ENCODE peak calls at places on chromosomes 7 and 10, in ten cellular contexts. One of them, this sample, is unnamed.

GRCh38 chr7:15720849-15721471 is 34.5 kb upstream of the MEOX2 start:
- DNase-seq in fibroblast of mammary gland: peak
- DNase-seq in HepG2: peak
- DNase-seq in WERI-Rb-1: peak
- DNase-seq in epithelial cell of proximal tubule: no peak
- DNase-seq in cardiac fibroblast: peak
- DNase-seq in brain microvascular endothelial cell: peak
- DNase-seq in fibroblast of villous mesenchyme: peak
- DNase-seq in epithelial cell of esophagus: peak
- DNase-seq in BE2C: peak
- DNase-seq in this sample: peak

GRCh38 chr10:124065382-124066155 is 27.8 kb downstream of the CHST15 start:
- DNase-seq in brain microvascular endothelial cell: no peak
- DNase-seq in WERI-Rb-1: no peak
- DNase-seq in fibroblast of villous mesenchyme: no peak
- DNase-seq in fibroblast of mammary gland: no peak
- DNase-seq in cardiac fibroblast: no peak
- DNase-seq in BE2C: no peak
- DNase-seq in HepG2: no peak
- DNase-seq in epithelial cell of esophagus: no peak
- DNase-seq in epithelial cell of proximal tubule: no peak
- DNase-seq in this sample: no peak

GRCh38 chr10:72218329-72218728 is 2.3 kb upstream of the ASCC1 start:
- DNase-seq in epithelial cell of proximal tubule: no peak
- DNase-seq in cardiac fibroblast: no peak
- DNase-seq in HepG2: no peak
- DNase-seq in BE2C: no peak
- DNase-seq in brain microvascular endothelial cell: no peak
- DNase-seq in epithelial cell of esophagus: no peak
- DNase-seq in fibroblast of villous mesenchyme: no peak
- DNase-seq in fibroblast of mammary gland: no peak
- DNase-seq in WERI-Rb-1: no peak
- DNase-seq in this sample: no peak

GRCh38 chr7:107660381-107661080 is at the start of gene SLC26A4:
- DNase-seq in fibroblast of villous mesenchyme: no peak
- DNase-seq in WERI-Rb-1: no peak
- DNase-seq in cardiac fibroblast: no peak
- DNase-seq in BE2C: no peak
- DNase-seq in epithelial cell of esophagus: peak
- DNase-seq in fibroblast of mammary gland: no peak
- DNase-seq in epithelial cell of proximal tubule: no peak
- DNase-seq in HepG2: no peak
- DNase-seq in brain microvascular endothelial cell: no peak
- DNase-seq in this sample: no peak

GRCh38 chr7:96397936-96398596 is 76.2 kb upstream of the SLC25A13 start:
- DNase-seq in epithelial cell of proximal tubule: no peak
- DNase-seq in WERI-Rb-1: no peak
- DNase-seq in BE2C: no peak
- DNase-seq in fibroblast of mammary gland: peak
- DNase-seq in cardiac fibroblast: no peak
- DNase-seq in epithelial cell of esophagus: no peak
- DNase-seq in fibroblast of villous mesenchyme: no peak
- DNase-seq in brain microvascular endothelial cell: peak
- DNase-seq in HepG2: no peak
- DNase-seq in this sample: no peak

GRCh38 chr10:57482259-57482658 is 785.4 kb downstream of the IPMK start:
- DNase-seq in epithelial cell of proximal tubule: no peak
- DNase-seq in epithelial cell of esophagus: no peak
- DNase-seq in HepG2: no peak
- DNase-seq in fibroblast of villous mesenchyme: no peak
- DNase-seq in WERI-Rb-1: no peak
- DNase-seq in cardiac fibroblast: no peak
- DNase-seq in BE2C: peak
- DNase-seq in brain microvascular endothelial cell: no peak
- DNase-seq in fibroblast of mammary gland: no peak
- DNase-seq in this sample: no peak

GRCh38 chr7:111903797-111904196 is 302.4 kb downstream of the DOCK4 start:
- DNase-seq in cardiac fibroblast: no peak
- DNase-seq in fibroblast of mammary gland: no peak
- DNase-seq in HepG2: no peak
- DNase-seq in brain microvascular endothelial cell: no peak
- DNase-seq in WERI-Rb-1: no peak
- DNase-seq in BE2C: no peak
- DNase-seq in fibroblast of villous mesenchyme: peak
- DNase-seq in epithelial cell of esophagus: peak
- DNase-seq in epithelial cell of proximal tubule: peak
- DNase-seq in this sample: no peak

GRCh38 chr7:123588376-123588775 is 13.2 kb upstream of the ASB15 start:
- DNase-seq in brain microvascular endothelial cell: no peak
- DNase-seq in BE2C: no peak
- DNase-seq in WERI-Rb-1: no peak
- DNase-seq in epithelial cell of proximal tubule: no peak
- DNase-seq in fibroblast of mammary gland: no peak
- DNase-seq in cardiac fibroblast: no peak
- DNase-seq in HepG2: no peak
- DNase-seq in fibroblast of villous mesenchyme: no peak
- DNase-seq in epithelial cell of esophagus: no peak
- DNase-seq in this sample: no peak

GRCh38 chr10:124319926-124320391 is 98.8 kb downstream of the OAT start:
- DNase-seq in HepG2: peak
- DNase-seq in brain microvascular endothelial cell: peak
- DNase-seq in BE2C: no peak
- DNase-seq in epithelial cell of proximal tubule: no peak
- DNase-seq in fibroblast of mammary gland: no peak
- DNase-seq in epithelial cell of esophagus: no peak
- DNase-seq in cardiac fibroblast: no peak
- DNase-seq in fibroblast of villous mesenchyme: peak
- DNase-seq in WERI-Rb-1: no peak
- DNase-seq in this sample: peak

GRCh38 chr7:125126376-125126775 is 196.8 kb upstream of the POT1 start:
- DNase-seq in HepG2: no peak
- DNase-seq in fibroblast of mammary gland: peak
- DNase-seq in fibroblast of villous mesenchyme: peak
- DNase-seq in brain microvascular endothelial cell: no peak
- DNase-seq in epithelial cell of esophagus: no peak
- DNase-seq in cardiac fibroblast: peak
- DNase-seq in BE2C: no peak
- DNase-seq in WERI-Rb-1: no peak
- DNase-seq in epithelial cell of proximal tubule: no peak
- DNase-seq in this sample: no peak

GRCh38 chr7:3105856-3106255 is 62.2 kb upstream of the CARD11 start:
- DNase-seq in HepG2: no peak
- DNase-seq in cardiac fibroblast: no peak
- DNase-seq in BE2C: no peak
- DNase-seq in fibroblast of mammary gland: no peak
- DNase-seq in epithelial cell of proximal tubule: no peak
- DNase-seq in brain microvascular endothelial cell: no peak
- DNase-seq in epithelial cell of esophagus: no peak
- DNase-seq in WERI-Rb-1: no peak
- DNase-seq in fibroblast of villous mesenchyme: no peak
- DNase-seq in this sample: no peak

GRCh38 chr10:43674546-43675205 is 26.0 kb upstream of the ZNF32 start:
- DNase-seq in WERI-Rb-1: no peak
- DNase-seq in epithelial cell of proximal tubule: no peak
- DNase-seq in fibroblast of mammary gland: no peak
- DNase-seq in brain microvascular endothelial cell: no peak
- DNase-seq in epithelial cell of esophagus: no peak
- DNase-seq in cardiac fibroblast: peak
- DNase-seq in fibroblast of villous mesenchyme: no peak
- DNase-seq in HepG2: no peak
- DNase-seq in BE2C: no peak
- DNase-seq in this sample: peak

GRCh38 chr10:44936314-44936975 is 23.2 kb upstream of the RASSF4 start:
- DNase-seq in WERI-Rb-1: no peak
- DNase-seq in epithelial cell of proximal tubule: no peak
- DNase-seq in brain microvascular endothelial cell: no peak
- DNase-seq in BE2C: no peak
- DNase-seq in fibroblast of mammary gland: no peak
- DNase-seq in fibroblast of villous mesenchyme: no peak
- DNase-seq in HepG2: no peak
- DNase-seq in cardiac fibroblast: no peak
- DNase-seq in epithelial cell of esophagus: no peak
- DNase-seq in this sample: no peak

GRCh38 chr7:48109848-48110663 is 21.0 kb downstream of the UPP1 start:
- DNase-seq in epithelial cell of esophagus: peak
- DNase-seq in cardiac fibroblast: peak
- DNase-seq in WERI-Rb-1: peak
- DNase-seq in HepG2: peak
- DNase-seq in brain microvascular endothelial cell: peak
- DNase-seq in BE2C: peak
- DNase-seq in fibroblast of villous mesenchyme: peak
- DNase-seq in fibroblast of mammary gland: peak
- DNase-seq in epithelial cell of proximal tubule: no peak
- DNase-seq in this sample: no peak

GRCh38 chr10:6201511-6201975 is 1.2 kb upstream of the PFKFB3 start:
- DNase-seq in brain microvascular endothelial cell: no peak
- DNase-seq in fibroblast of villous mesenchyme: peak
- DNase-seq in WERI-Rb-1: no peak
- DNase-seq in epithelial cell of proximal tubule: no peak
- DNase-seq in epithelial cell of esophagus: peak
- DNase-seq in BE2C: peak
- DNase-seq in HepG2: peak
- DNase-seq in cardiac fibroblast: peak
- DNase-seq in fibroblast of mammary gland: peak
- DNase-seq in this sample: peak

GRCh38 chr7:155809332-155809946 is 2.8 kb downstream of the SHH start:
- DNase-seq in fibroblast of mammary gland: no peak
- DNase-seq in WERI-Rb-1: no peak
- DNase-seq in cardiac fibroblast: no peak
- DNase-seq in fibroblast of villous mesenchyme: no peak
- DNase-seq in epithelial cell of proximal tubule: no peak
- DNase-seq in HepG2: no peak
- DNase-seq in epithelial cell of esophagus: no peak
- DNase-seq in BE2C: no peak
- DNase-seq in brain microvascular endothelial cell: no peak
- DNase-seq in this sample: no peak

GRCh38 chr10:78290131-78290750 is 256.6 kb downstream of the RPS24 start:
- DNase-seq in HepG2: no peak
- DNase-seq in BE2C: peak
- DNase-seq in epithelial cell of esophagus: no peak
- DNase-seq in fibroblast of mammary gland: no peak
- DNase-seq in brain microvascular endothelial cell: no peak
- DNase-seq in epithelial cell of proximal tubule: no peak
- DNase-seq in cardiac fibroblast: no peak
- DNase-seq in WERI-Rb-1: peak
- DNase-seq in fibroblast of villous mesenchyme: no peak
- DNase-seq in this sample: no peak

GRCh38 chr10:1432161-1432560 is 305.2 kb downstream of the ADARB2 start:
- DNase-seq in fibroblast of mammary gland: no peak
- DNase-seq in cardiac fibroblast: no peak
- DNase-seq in WERI-Rb-1: no peak
- DNase-seq in epithelial cell of esophagus: no peak
- DNase-seq in brain microvascular endothelial cell: no peak
- DNase-seq in epithelial cell of proximal tubule: no peak
- DNase-seq in fibroblast of villous mesenchyme: no peak
- DNase-seq in HepG2: peak
- DNase-seq in BE2C: no peak
- DNase-seq in this sample: no peak

GRCh38 chr10:130025811-130026510 is 61.9 kb upstream of the EBF3 start:
- DNase-seq in cardiac fibroblast: no peak
- DNase-seq in BE2C: no peak
- DNase-seq in brain microvascular endothelial cell: no peak
- DNase-seq in HepG2: no peak
- DNase-seq in epithelial cell of esophagus: no peak
- DNase-seq in fibroblast of mammary gland: no peak
- DNase-seq in WERI-Rb-1: no peak
- DNase-seq in epithelial cell of proximal tubule: no peak
- DNase-seq in fibroblast of villous mesenchyme: no peak
- DNase-seq in this sample: no peak

GRCh38 chr7:128838981-128839731 is 8.9 kb downstream of the FLNC start:
- DNase-seq in brain microvascular endothelial cell: no peak
- DNase-seq in HepG2: no peak
- DNase-seq in WERI-Rb-1: no peak
- DNase-seq in epithelial cell of proximal tubule: no peak
- DNase-seq in fibroblast of villous mesenchyme: no peak
- DNase-seq in epithelial cell of esophagus: no peak
- DNase-seq in BE2C: no peak
- DNase-seq in cardiac fibroblast: no peak
- DNase-seq in fibroblast of mammary gland: no peak
- DNase-seq in this sample: no peak

GRCh38 chr7:39666562-39666961 is 43.2 kb downstream of the RALA start:
- DNase-seq in WERI-Rb-1: no peak
- DNase-seq in epithelial cell of proximal tubule: no peak
- DNase-seq in fibroblast of villous mesenchyme: no peak
- DNase-seq in epithelial cell of esophagus: no peak
- DNase-seq in HepG2: no peak
- DNase-seq in BE2C: no peak
- DNase-seq in brain microvascular endothelial cell: no peak
- DNase-seq in cardiac fibroblast: no peak
- DNase-seq in fibroblast of mammary gland: no peak
- DNase-seq in this sample: no peak

GRCh38 chr7:21568762-21569161 is 25.9 kb downstream of the DNAH11 start:
- DNase-seq in fibroblast of villous mesenchyme: peak
- DNase-seq in epithelial cell of proximal tubule: no peak
- DNase-seq in HepG2: peak
- DNase-seq in WERI-Rb-1: no peak
- DNase-seq in BE2C: no peak
- DNase-seq in cardiac fibroblast: no peak
- DNase-seq in brain microvascular endothelial cell: no peak
- DNase-seq in epithelial cell of esophagus: no peak
- DNase-seq in fibroblast of mammary gland: no peak
- DNase-seq in this sample: no peak
- TF ChIP-seq CTCF in fibroblast of villous mesenchyme: peak
- TF ChIP-seq CTCF in epithelial cell of proximal tubule: peak
- TF ChIP-seq CTCF in HepG2: peak
- TF ChIP-seq CTCF in WERI-Rb-1: peak
- TF ChIP-seq CTCF in BE2C: peak
- TF ChIP-seq CTCF in cardiac fibroblast: peak
- TF ChIP-seq CTCF in brain microvascular endothelial cell: peak
- TF ChIP-seq CTCF in epithelial cell of esophagus: peak
- TF ChIP-seq CTCF in fibroblast of mammary gland: peak
- TF ChIP-seq CTCF in this sample: peak

GRCh38 chr7:116692599-116693308 is 20.8 kb downstream of the MET start:
- DNase-seq in fibroblast of mammary gland: peak
- DNase-seq in BE2C: no peak
- DNase-seq in epithelial cell of proximal tubule: no peak
- DNase-seq in epithelial cell of esophagus: peak
- DNase-seq in HepG2: no peak
- DNase-seq in fibroblast of villous mesenchyme: no peak
- DNase-seq in brain microvascular endothelial cell: no peak
- DNase-seq in cardiac fibroblast: no peak
- DNase-seq in WERI-Rb-1: no peak
- DNase-seq in this sample: no peak
- H3K4me3 ChIP-seq in fibroblast of mammary gland: no peak
- H3K4me3 ChIP-seq in BE2C: no peak
- H3K4me3 ChIP-seq in epithelial cell of proximal tubule: no peak
- H3K4me3 ChIP-seq in epithelial cell of esophagus: no peak
- H3K4me3 ChIP-seq in HepG2: no peak
- H3K4me3 ChIP-seq in fibroblast of villous mesenchyme: no peak
- H3K4me3 ChIP-seq in brain microvascular endothelial cell: no peak
- H3K4me3 ChIP-seq in cardiac fibroblast: no peak
- H3K4me3 ChIP-seq in WERI-Rb-1: no peak
- H3K4me3 ChIP-seq in this sample: no peak

GRCh38 chr7:148856035-148856881 is 27.8 kb downstream of the EZH2 start:
- DNase-seq in BE2C: peak
- DNase-seq in HepG2: peak
- DNase-seq in epithelial cell of esophagus: peak
- DNase-seq in WERI-Rb-1: peak
- DNase-seq in epithelial cell of proximal tubule: no peak
- DNase-seq in fibroblast of mammary gland: peak
- DNase-seq in cardiac fibroblast: peak
- DNase-seq in brain microvascular endothelial cell: peak
- DNase-seq in fibroblast of villous mesenchyme: peak
- DNase-seq in this sample: peak
- TF ChIP-seq CTCF in BE2C: peak
- TF ChIP-seq CTCF in HepG2: peak
- TF ChIP-seq CTCF in epithelial cell of esophagus: peak
- TF ChIP-seq CTCF in WERI-Rb-1: peak
- TF ChIP-seq CTCF in epithelial cell of proximal tubule: peak
- TF ChIP-seq CTCF in fibroblast of mammary gland: peak
- TF ChIP-seq CTCF in cardiac fibroblast: peak
- TF ChIP-seq CTCF in brain microvascular endothelial cell: peak
- TF ChIP-seq CTCF in fibroblast of villous mesenchyme: peak
- TF ChIP-seq CTCF in this sample: peak

GRCh38 chr10:62048919-62049636 is 147.6 kb downstream of the ARID5B start:
- DNase-seq in HepG2: peak
- DNase-seq in cardiac fibroblast: peak
- DNase-seq in brain microvascular endothelial cell: peak
- DNase-seq in fibroblast of mammary gland: peak
- DNase-seq in epithelial cell of esophagus: peak
- DNase-seq in BE2C: peak
- DNase-seq in WERI-Rb-1: peak
- DNase-seq in epithelial cell of proximal tubule: peak
- DNase-seq in fibroblast of villous mesenchyme: peak
- DNase-seq in this sample: peak
- H3K4me3 ChIP-seq in HepG2: peak
- H3K4me3 ChIP-seq in cardiac fibroblast: peak
- H3K4me3 ChIP-seq in brain microvascular endothelial cell: peak
- H3K4me3 ChIP-seq in fibroblast of mammary gland: peak
- H3K4me3 ChIP-seq in epithelial cell of esophagus: peak
- H3K4me3 ChIP-seq in BE2C: peak
- H3K4me3 ChIP-seq in WERI-Rb-1: no peak
- H3K4me3 ChIP-seq in epithelial cell of proximal tubule: peak
- H3K4me3 ChIP-seq in fibroblast of villous mesenchyme: peak
- H3K4me3 ChIP-seq in this sample: peak